ENCODE peak calls at places on chromosome 2, in seven cellular contexts. One of them, this sample, is unnamed.

GRCh38 chr2:104923665-104924064 is 69.8 kb downstream of the POU3F3 start:
- DNase-seq in RKO: no peak
- DNase-seq in Kasumi-1: peak
- DNase-seq in BE2C: no peak
- DNase-seq in SK-N-SH: no peak
- DNase-seq in stimulated activated naive CD4-positive, alpha-beta T cell: no peak
- DNase-seq in NCI-H1048: no peak
- DNase-seq in this sample: no peak

GRCh38 chr2:242060212-242060835 is 190.8 kb downstream of the RTP5 start:
- DNase-seq in RKO: no peak
- DNase-seq in Kasumi-1: no peak
- DNase-seq in BE2C: no peak
- DNase-seq in SK-N-SH: no peak
- DNase-seq in stimulated activated naive CD4-positive, alpha-beta T cell: no peak
- DNase-seq in NCI-H1048: peak
- DNase-seq in this sample: no peak

GRCh38 chr2:113842919-113843736 is 46.8 kb upstream of the ACTR3 start:
- DNase-seq in RKO: no peak
- DNase-seq in Kasumi-1: no peak
- DNase-seq in BE2C: no peak
- DNase-seq in SK-N-SH: no peak
- DNase-seq in stimulated activated naive CD4-positive, alpha-beta T cell: no peak
- DNase-seq in NCI-H1048: no peak
- DNase-seq in this sample: no peak

GRCh38 chr2:25270061-25270460 is 71.7 kb downstream of the DNMT3A start:
- DNase-seq in RKO: no peak
- DNase-seq in Kasumi-1: no peak
- DNase-seq in BE2C: no peak
- DNase-seq in SK-N-SH: no peak
- DNase-seq in stimulated activated naive CD4-positive, alpha-beta T cell: no peak
- DNase-seq in NCI-H1048: no peak
- DNase-seq in this sample: no peak

GRCh38 chr2:184599875-184600227 is 1.5 kb downstream of the ZNF804A start:
- DNase-seq in RKO: no peak
- DNase-seq in Kasumi-1: peak
- DNase-seq in BE2C: no peak
- DNase-seq in SK-N-SH: no peak
- DNase-seq in stimulated activated naive CD4-positive, alpha-beta T cell: no peak
- DNase-seq in NCI-H1048: no peak
- DNase-seq in this sample: no peak

GRCh38 chr2:9174771-9175441 is 31.7 kb upstream of the ASAP2 start:
- DNase-seq in RKO: peak
- DNase-seq in Kasumi-1: peak
- DNase-seq in BE2C: no peak
- DNase-seq in SK-N-SH: no peak
- DNase-seq in stimulated activated naive CD4-positive, alpha-beta T cell: no peak
- DNase-seq in NCI-H1048: no peak
- DNase-seq in this sample: no peak

GRCh38 chr2:47405757-47406156 is 2.8 kb downstream of the MSH2 start:
- DNase-seq in RKO: no peak
- DNase-seq in Kasumi-1: no peak
- DNase-seq in BE2C: no peak
- DNase-seq in SK-N-SH: no peak
- DNase-seq in stimulated activated naive CD4-positive, alpha-beta T cell: no peak
- DNase-seq in NCI-H1048: no peak
- DNase-seq in this sample: no peak

GRCh38 chr2:70887550-70888229 is 48.0 kb upstream of the ATP6V1B1 start:
- DNase-seq in RKO: no peak
- DNase-seq in Kasumi-1: no peak
- DNase-seq in BE2C: peak
- DNase-seq in SK-N-SH: peak
- DNase-seq in stimulated activated naive CD4-positive, alpha-beta T cell: peak
- DNase-seq in NCI-H1048: peak
- DNase-seq in this sample: peak

GRCh38 chr2:232913903-232914302 is 43.8 kb downstream of the SNORC start:
- DNase-seq in RKO: no peak
- DNase-seq in Kasumi-1: no peak
- DNase-seq in BE2C: no peak
- DNase-seq in SK-N-SH: no peak
- DNase-seq in stimulated activated naive CD4-positive, alpha-beta T cell: no peak
- DNase-seq in NCI-H1048: no peak
- DNase-seq in this sample: no peak

GRCh38 chr2:20599001-20599600 is 51.8 kb downstream of the HS1BP3 start:
- DNase-seq in RKO: no peak
- DNase-seq in Kasumi-1: no peak
- DNase-seq in BE2C: peak
- DNase-seq in SK-N-SH: peak
- DNase-seq in stimulated activated naive CD4-positive, alpha-beta T cell: no peak
- DNase-seq in NCI-H1048: no peak
- DNase-seq in this sample: no peak

GRCh38 chr2:217858519-217859466 is 144.0 kb downstream of the TNS1 start:
- DNase-seq in RKO: no peak
- DNase-seq in Kasumi-1: no peak
- DNase-seq in BE2C: peak
- DNase-seq in SK-N-SH: peak
- DNase-seq in stimulated activated naive CD4-positive, alpha-beta T cell: no peak
- DNase-seq in NCI-H1048: no peak
- DNase-seq in this sample: no peak

GRCh38 chr2:129771606-129772598 is 207.6 kb upstream of the RAB6C start:
- DNase-seq in RKO: no peak
- DNase-seq in Kasumi-1: no peak
- DNase-seq in BE2C: no peak
- DNase-seq in SK-N-SH: no peak
- DNase-seq in stimulated activated naive CD4-positive, alpha-beta T cell: no peak
- DNase-seq in NCI-H1048: no peak
- DNase-seq in this sample: no peak

GRCh38 chr2:16226942-16227664 is 286.8 kb downstream of the MYCN start:
- DNase-seq in RKO: no peak
- DNase-seq in Kasumi-1: no peak
- DNase-seq in BE2C: peak
- DNase-seq in SK-N-SH: no peak
- DNase-seq in stimulated activated naive CD4-positive, alpha-beta T cell: no peak
- DNase-seq in NCI-H1048: peak
- DNase-seq in this sample: peak

GRCh38 chr2:128637481-128638155 is 318.9 kb upstream of the HS6ST1 start:
- DNase-seq in RKO: no peak
- DNase-seq in Kasumi-1: no peak
- DNase-seq in BE2C: no peak
- DNase-seq in SK-N-SH: no peak
- DNase-seq in stimulated activated naive CD4-positive, alpha-beta T cell: no peak
- DNase-seq in NCI-H1048: no peak
- DNase-seq in this sample: peak

GRCh38 chr2:119744335-119744939 is 15.3 kb upstream of the PTPN4 start:
- DNase-seq in RKO: peak
- DNase-seq in Kasumi-1: no peak
- DNase-seq in BE2C: no peak
- DNase-seq in SK-N-SH: no peak
- DNase-seq in stimulated activated naive CD4-positive, alpha-beta T cell: no peak
- DNase-seq in NCI-H1048: no peak
- DNase-seq in this sample: no peak

GRCh38 chr2:165469417-165469816 is at the start of gene CSRNP3:
- DNase-seq in RKO: no peak
- DNase-seq in Kasumi-1: no peak
- DNase-seq in BE2C: peak
- DNase-seq in SK-N-SH: peak
- DNase-seq in stimulated activated naive CD4-positive, alpha-beta T cell: no peak
- DNase-seq in NCI-H1048: peak
- DNase-seq in this sample: peak

GRCh38 chr2:240597054-240597418 is 10.5 kb downstream of the CAPN10 start:
- DNase-seq in RKO: no peak
- DNase-seq in Kasumi-1: no peak
- DNase-seq in BE2C: peak
- DNase-seq in SK-N-SH: no peak
- DNase-seq in stimulated activated naive CD4-positive, alpha-beta T cell: no peak
- DNase-seq in NCI-H1048: no peak
- DNase-seq in this sample: no peak

GRCh38 chr2:193072647-193073046 is 877.9 kb upstream of the TMEFF2 start:
- DNase-seq in RKO: no peak
- DNase-seq in Kasumi-1: no peak
- DNase-seq in BE2C: no peak
- DNase-seq in SK-N-SH: no peak
- DNase-seq in stimulated activated naive CD4-positive, alpha-beta T cell: no peak
- DNase-seq in NCI-H1048: no peak
- DNase-seq in this sample: no peak

GRCh38 chr2:120986898-120987650 is 251.4 kb downstream of the GLI2 start:
- DNase-seq in RKO: no peak
- DNase-seq in Kasumi-1: no peak
- DNase-seq in BE2C: no peak
- DNase-seq in SK-N-SH: peak
- DNase-seq in stimulated activated naive CD4-positive, alpha-beta T cell: no peak
- DNase-seq in NCI-H1048: no peak
- DNase-seq in this sample: no peak

GRCh38 chr2:9347411-9347853 is 75.9 kb downstream of the ITGB1BP1 start:
- DNase-seq in RKO: no peak
- DNase-seq in Kasumi-1: no peak
- DNase-seq in BE2C: no peak
- DNase-seq in SK-N-SH: no peak
- DNase-seq in stimulated activated naive CD4-positive, alpha-beta T cell: no peak
- DNase-seq in NCI-H1048: no peak
- DNase-seq in this sample: no peak

GRCh38 chr2:223034241-223034933 is 17.6 kb upstream of the KCNE4 start:
- DNase-seq in RKO: no peak
- DNase-seq in Kasumi-1: no peak
- DNase-seq in BE2C: no peak
- DNase-seq in SK-N-SH: no peak
- DNase-seq in stimulated activated naive CD4-positive, alpha-beta T cell: no peak
- DNase-seq in NCI-H1048: no peak
- DNase-seq in this sample: no peak

GRCh38 chr2:117481608-117482007 is 332.9 kb upstream of the DDX18 start:
- DNase-seq in RKO: no peak
- DNase-seq in Kasumi-1: no peak
- DNase-seq in BE2C: no peak
- DNase-seq in SK-N-SH: no peak
- DNase-seq in stimulated activated naive CD4-positive, alpha-beta T cell: no peak
- DNase-seq in NCI-H1048: no peak
- DNase-seq in this sample: no peak

GRCh38 chr2:128003463-128003862 is 24.4 kb downstream of the SAP130 start:
- DNase-seq in RKO: no peak
- DNase-seq in Kasumi-1: no peak
- DNase-seq in BE2C: no peak
- DNase-seq in SK-N-SH: no peak
- DNase-seq in stimulated activated naive CD4-positive, alpha-beta T cell: no peak
- DNase-seq in NCI-H1048: no peak
- DNase-seq in this sample: no peak

GRCh38 chr2:105866439-105867170 is 121.9 kb downstream of the NCK2 start:
- DNase-seq in RKO: no peak
- DNase-seq in Kasumi-1: peak
- DNase-seq in BE2C: no peak
- DNase-seq in SK-N-SH: no peak
- DNase-seq in stimulated activated naive CD4-positive, alpha-beta T cell: no peak
- DNase-seq in NCI-H1048: no peak
- DNase-seq in this sample: no peak

GRCh38 chr2:105626391-105626990 is 118.2 kb upstream of the NCK2 start:
- DNase-seq in RKO: no peak
- DNase-seq in Kasumi-1: no peak
- DNase-seq in BE2C: no peak
- DNase-seq in SK-N-SH: no peak
- DNase-seq in stimulated activated naive CD4-positive, alpha-beta T cell: no peak
- DNase-seq in NCI-H1048: peak
- DNase-seq in this sample: no peak

GRCh38 chr2:120245520-120245835 is 7.2 kb upstream of the RALB start:
- DNase-seq in RKO: no peak
- DNase-seq in Kasumi-1: no peak
- DNase-seq in BE2C: peak
- DNase-seq in SK-N-SH: no peak
- DNase-seq in stimulated activated naive CD4-positive, alpha-beta T cell: no peak
- DNase-seq in NCI-H1048: no peak
- DNase-seq in this sample: no peak

GRCh38 chr2:179467111-179467510 is 202.5 kb upstream of the SESTD1 start:
- DNase-seq in RKO: peak
- DNase-seq in Kasumi-1: no peak
- DNase-seq in BE2C: no peak
- DNase-seq in SK-N-SH: no peak
- DNase-seq in stimulated activated naive CD4-positive, alpha-beta T cell: no peak
- DNase-seq in NCI-H1048: no peak
- DNase-seq in this sample: no peak

GRCh38 chr2:130836501-130837174 is at the start of gene ARHGEF4:
- DNase-seq in RKO: no peak
- DNase-seq in Kasumi-1: no peak
- DNase-seq in BE2C: peak
- DNase-seq in SK-N-SH: peak
- DNase-seq in stimulated activated naive CD4-positive, alpha-beta T cell: no peak
- DNase-seq in NCI-H1048: no peak
- DNase-seq in this sample: peak

GRCh38 chr2:197704434-197705142 is 581 bp upstream of the MARS2 start:
- DNase-seq in RKO: no peak
- DNase-seq in Kasumi-1: peak
- DNase-seq in BE2C: no peak
- DNase-seq in SK-N-SH: no peak
- DNase-seq in stimulated activated naive CD4-positive, alpha-beta T cell: no peak
- DNase-seq in NCI-H1048: no peak
- DNase-seq in this sample: no peak

GRCh38 chr2:223618172-223619035 is 16.2 kb upstream of the SCG2 start:
- DNase-seq in RKO: no peak
- DNase-seq in Kasumi-1: no peak
- DNase-seq in BE2C: no peak
- DNase-seq in SK-N-SH: no peak
- DNase-seq in stimulated activated naive CD4-positive, alpha-beta T cell: no peak
- DNase-seq in NCI-H1048: no peak
- DNase-seq in this sample: no peak

GRCh38 chr2:36482576-36483214 is 115.3 kb downstream of the FEZ2 start:
- DNase-seq in RKO: no peak
- DNase-seq in Kasumi-1: no peak
- DNase-seq in BE2C: no peak
- DNase-seq in SK-N-SH: no peak
- DNase-seq in stimulated activated naive CD4-positive, alpha-beta T cell: no peak
- DNase-seq in NCI-H1048: no peak
- DNase-seq in this sample: no peak

GRCh38 chr2:106956416-106956815 is 70.4 kb upstream of the ST6GAL2 start:
- DNase-seq in RKO: no peak
- DNase-seq in Kasumi-1: no peak
- DNase-seq in BE2C: peak
- DNase-seq in SK-N-SH: peak
- DNase-seq in stimulated activated naive CD4-positive, alpha-beta T cell: no peak
- DNase-seq in NCI-H1048: no peak
- DNase-seq in this sample: no peak

GRCh38 chr2:205073433-205074020 is 528.3 kb downstream of the PARD3B start:
- DNase-seq in RKO: no peak
- DNase-seq in Kasumi-1: no peak
- DNase-seq in BE2C: no peak
- DNase-seq in SK-N-SH: no peak
- DNase-seq in stimulated activated naive CD4-positive, alpha-beta T cell: no peak
- DNase-seq in NCI-H1048: no peak
- DNase-seq in this sample: no peak

GRCh38 chr2:225824748-225825449 is 425.4 kb downstream of the NYAP2 start:
- DNase-seq in RKO: no peak
- DNase-seq in Kasumi-1: no peak
- DNase-seq in BE2C: peak
- DNase-seq in SK-N-SH: no peak
- DNase-seq in stimulated activated naive CD4-positive, alpha-beta T cell: no peak
- DNase-seq in NCI-H1048: no peak
- DNase-seq in this sample: no peak

GRCh38 chr2:40625849-40626248 is 174.0 kb upstream of the SLC8A1 start:
- DNase-seq in RKO: peak
- DNase-seq in Kasumi-1: no peak
- DNase-seq in BE2C: no peak
- DNase-seq in SK-N-SH: no peak
- DNase-seq in stimulated activated naive CD4-positive, alpha-beta T cell: no peak
- DNase-seq in NCI-H1048: no peak
- DNase-seq in this sample: no peak

GRCh38 chr2:231666171-231667095 is 41.9 kb upstream of the PTMA start:
- DNase-seq in RKO: peak
- DNase-seq in Kasumi-1: peak
- DNase-seq in BE2C: peak
- DNase-seq in SK-N-SH: peak
- DNase-seq in stimulated activated naive CD4-positive, alpha-beta T cell: no peak
- DNase-seq in NCI-H1048: no peak
- DNase-seq in this sample: no peak

GRCh38 chr2:121004950-121005349 is 269.3 kb downstream of the GLI2 start:
- DNase-seq in RKO: no peak
- DNase-seq in Kasumi-1: no peak
- DNase-seq in BE2C: no peak
- DNase-seq in SK-N-SH: no peak
- DNase-seq in stimulated activated naive CD4-positive, alpha-beta T cell: no peak
- DNase-seq in NCI-H1048: no peak
- DNase-seq in this sample: no peak

GRCh38 chr2:110770308-110770695 is 37.9 kb downstream of the ACOXL start:
- DNase-seq in RKO: no peak
- DNase-seq in Kasumi-1: no peak
- DNase-seq in BE2C: peak
- DNase-seq in SK-N-SH: peak
- DNase-seq in stimulated activated naive CD4-positive, alpha-beta T cell: no peak
- DNase-seq in NCI-H1048: no peak
- DNase-seq in this sample: peak

This sample was measured in D341Med.